ENCODE peak calls at places on chromosomes 12 and 14, in nine cellular contexts. M, L, I, Y, X, W, E, S and R are unnamed samples.

GRCh38 chr12:61536525-61536924 is 723.7 kb upstream of the USP15 start:
- DNase-seq in S (no peak), L (no peak), E (no peak), W (no peak), X (no peak), Y (no peak), M (no peak), I (no peak), R (no peak)

GRCh38 chr12:57622293-57623245 is 10.4 kb downstream of the B4GALNT1 start:
- DNase-seq in Y (no peak), M (no peak), L (no peak), S (no peak), I (no peak), X (no peak), E (no peak), W (no peak), R (no peak)

GRCh38 chr14:70671652-70672327 is 30.1 kb downstream of the TTC9 start:
- DNase-seq in I (no peak), X (no peak), S (no peak), W (no peak), L (no peak), M (no peak), E (no peak), Y (no peak), R (no peak)

GRCh38 chr12:47820631-47821345 is 1.1 kb upstream of the HDAC7 start:
- DNase-seq in Y (peak), X (peak), M (no peak), L (peak), S (peak), I (peak), E (no peak), W (peak), R (peak)

GRCh38 chr14:30214014-30214413 is 286.4 kb upstream of the PRKD1 start:
- DNase-seq in S (no peak), Y (no peak), X (no peak), W (no peak), E (no peak), L (peak), I (no peak), M (no peak), R (no peak)

GRCh38 chr12:130686511-130686981 is 29.6 kb downstream of the RIMBP2 start:
- DNase-seq in W (no peak), S (no peak), E (no peak), I (peak), M (no peak), X (no peak), Y (no peak), L (no peak), R (no peak)

GRCh38 chr12:47740536-47741339 is 15.4 kb upstream of the ENDOU start:
- DNase-seq in M (no peak), X (no peak), Y (no peak), L (no peak), S (peak), W (no peak), E (no peak), I (no peak), R (no peak)

GRCh38 chr12:11622774-11623375 is 26.6 kb upstream of the ETV6 start:
- DNase-seq in E (no peak), L (no peak), Y (no peak), W (no peak), S (no peak), I (peak), M (no peak), X (no peak), R (no peak)

GRCh38 chr12:82866946-82867345 is 180.2 kb downstream of the TMTC2 start:
- DNase-seq in Y (no peak), M (no peak), I (no peak), L (no peak), X (no peak), W (no peak), E (no peak), S (no peak), R (no peak)

GRCh38 chr12:115343008-115343407 is 659.0 kb upstream of the TBX3 start:
- DNase-seq in L (no peak), W (no peak), M (no peak), X (no peak), I (no peak), E (no peak), Y (no peak), S (no peak), R (no peak)

GRCh38 chr12:11580125-11580751 is 69.2 kb upstream of the ETV6 start:
- DNase-seq in W (no peak), E (no peak), L (peak), I (peak), S (no peak), M (no peak), Y (no peak), X (peak), R (no peak)

GRCh38 chr12:6667559-6668210 is 4.8 kb upstream of the ING4 start:
- DNase-seq in I (peak), X (no peak), L (no peak), S (peak), M (no peak), E (no peak), Y (no peak), W (no peak), R (peak)

GRCh38 chr14:95294320-95294719 is 25.4 kb downstream of the CLMN start:
- DNase-seq in L (no peak), E (no peak), I (no peak), Y (no peak), W (no peak), S (no peak), M (no peak), X (no peak), R (no peak)

GRCh38 chr14:64198021-64198420 is 96.2 kb downstream of the ESR2 start:
- DNase-seq in S (no peak), L (no peak), I (no peak), M (no peak), E (no peak), W (no peak), Y (no peak), X (no peak), R (no peak)

GRCh38 chr12:21773263-21773741 is 1.2 kb downstream of the KCNJ8 start:
- DNase-seq in Y (no peak), M (no peak), L (peak), E (no peak), X (no peak), I (peak), W (no peak), S (no peak), R (peak)

GRCh38 chr12:94025730-94026129 is 122.6 kb upstream of the PLXNC1 start:
- DNase-seq in Y (no peak), I (no peak), S (no peak), E (no peak), W (no peak), L (no peak), M (no peak), X (no peak), R (no peak)